ENCODE peak calls at places on chromosomes 7 and 10, in eight cellular contexts. L, E, P, D, C, M, Q and U are unnamed samples.

GRCh38 chr7:106848851-106849442 is 16.1 kb upstream of the PIK3CG start:
- DNase-seq in L (peak; percentile 59), E (no peak), P (peak; percentile 76), D (peak; percentile 51), C (no peak), M (peak; percentile 90), Q (no peak), U (peak; percentile 62)

GRCh38 chr7:84492565-84493034 is 298.0 kb upstream of the SEMA3A start:
- DNase-seq in L (peak; percentile 55), E (no peak), P (no peak), D (no peak), C (no peak), M (peak; percentile 46), Q (no peak), U (no peak)

GRCh38 chr7:126727930-126728331 is 524.8 kb downstream of the GRM8 start:
- DNase-seq in L (no peak), E (no peak), P (peak; percentile 84), D (peak; percentile 2), C (no peak), M (peak; percentile 55), Q (no peak), U (peak; percentile 19)

GRCh38 chr7:73606801-73607691 is 17.3 kb downstream of the MLXIPL start:
- DNase-seq in L (no peak), E (peak; percentile 25), P (no peak), D (peak; percentile 55), C (peak; percentile 84), M (peak; percentile 49), Q (peak; percentile 49), U (no peak)

GRCh38 chr7:69687739-69688431 is 89.6 kb downstream of the AUTS2 start:
- DNase-seq in L (no peak), E (no peak), P (no peak), D (no peak), C (no peak), M (no peak), Q (no peak), U (no peak)

GRCh38 chr7:13104128-13104527 is 416.7 kb downstream of the ARL4A start:
- DNase-seq in L (no peak), E (no peak), P (no peak), D (peak; percentile 20), C (no peak), M (no peak), Q (no peak), U (no peak)

GRCh38 chr7:91941450-91941849 is 788 bp downstream of the AKAP9 start:
- DNase-seq in L (no peak), E (peak; percentile 12), P (peak; percentile 24), D (peak; percentile 41), C (no peak), M (peak; percentile 28), Q (peak; percentile 45), U (no peak)

GRCh38 chr7:81211617-81212016 is 292.8 kb upstream of the SEMA3C start:
- DNase-seq in L (peak; percentile 57), E (no peak), P (no peak), D (no peak), C (no peak), M (peak; percentile 79), Q (no peak), U (no peak)

GRCh38 chr10:124152781-124153600 is 59.6 kb upstream of the CHST15 start:
- DNase-seq in L (peak; percentile 48), E (no peak), P (peak; percentile 99), D (peak; percentile 95), C (peak; percentile 97), M (peak; percentile 95), Q (peak; percentile 43), U (peak; percentile 85)

GRCh38 chr10:23754179-23754578 is 315.3 kb downstream of the OTUD1 start:
- DNase-seq in L (no peak), E (no peak), P (no peak), D (peak; percentile 2), C (no peak), M (no peak), Q (no peak), U (no peak)

GRCh38 chr7:151626422-151627115 is 106.9 kb upstream of the RHEB start:
- DNase-seq in L (no peak), E (no peak), P (no peak), D (peak; percentile 66), C (peak; percentile 71), M (peak; percentile 19), Q (no peak), U (no peak)

GRCh38 chr7:143900230-143900766 is 1.7 kb downstream of the TCAF1 start:
- DNase-seq in L (no peak), E (no peak), P (peak; percentile 44), D (peak; percentile 21), C (no peak), M (peak; percentile 21), Q (no peak), U (peak; percentile 8)

GRCh38 chr7:94382746-94383145 is 11.9 kb upstream of the COL1A2 start:
- DNase-seq in L (no peak), E (no peak), P (peak; percentile 68), D (peak; percentile 95), C (no peak), M (no peak), Q (no peak), U (peak; percentile 31)

GRCh38 chr7:95527776-95528250 is 42.1 kb downstream of the ASB4 start:
- DNase-seq in L (no peak), E (no peak), P (no peak), D (no peak), C (no peak), M (no peak), Q (no peak), U (no peak)

GRCh38 chr10:50594012-50594411 is 29.7 kb downstream of the SGMS1 start:
- DNase-seq in L (peak; percentile 63), E (no peak), P (peak; percentile 27), D (peak; percentile 26), C (no peak), M (peak; percentile 76), Q (no peak), U (no peak)

GRCh38 chr7:80918909-80919721 is at the start of gene SEMA3C:
- DNase-seq in L (peak; percentile 91), E (no peak), P (peak; percentile 93), D (peak; percentile 95), C (peak; percentile 70), M (peak; percentile 95), Q (peak; percentile 92), U (no peak)

GRCh38 chr10:109259293-109259692 is 664.0 kb downstream of the XPNPEP1 start:
- DNase-seq in L (no peak), E (no peak), P (no peak), D (peak; percentile 68), C (no peak), M (peak; percentile 70), Q (no peak), U (peak; percentile 16)

GRCh38 chr7:25851332-25852248 is 300.4 kb upstream of the NFE2L3 start:
- DNase-seq in L (no peak), E (peak; percentile 35), P (peak; percentile 58), D (peak; percentile 89), C (peak; percentile 65), M (peak; percentile 78), Q (peak; percentile 79), U (peak; percentile 86)

GRCh38 chr7:128155100-128155763 is 85.8 kb upstream of the LEP start:
- DNase-seq in L (no peak), E (no peak), P (no peak), D (no peak), C (no peak), M (no peak), Q (no peak), U (no peak)

GRCh38 chr10:47330366-47330765 is 8.1 kb downstream of the GDF2 start:
- DNase-seq in L (no peak), E (no peak), P (no peak), D (no peak), C (no peak), M (no peak), Q (no peak), U (no peak)

GRCh38 chr10:112958275-112958995 is 8.4 kb downstream of the TCF7L2 start:
- DNase-seq in L (peak; percentile 96), E (no peak), P (peak; percentile 71), D (peak; percentile 62), C (no peak), M (peak; percentile 92), Q (no peak), U (peak; percentile 84)

GRCh38 chr10:102342462-102342861 is 53.0 kb upstream of the NFKB2 start:
- DNase-seq in L (no peak), E (no peak), P (peak; percentile 27), D (peak; percentile 3), C (no peak), M (peak; percentile 5), Q (no peak), U (no peak)

GRCh38 chr7:44387427-44387826 is 62.0 kb upstream of the CAMK2B start:
- DNase-seq in L (no peak), E (no peak), P (no peak), D (no peak), C (no peak), M (no peak), Q (no peak), U (no peak)

GRCh38 chr10:71831646-71832552 is 19.2 kb downstream of the PSAP start:
- DNase-seq in L (no peak), E (no peak), P (peak; percentile 77), D (peak; percentile 67), C (no peak), M (peak; percentile 66), Q (no peak), U (no peak)

GRCh38 chr10:114301951-114302710 is 63.1 kb downstream of the VWA2 start:
- DNase-seq in L (no peak), E (no peak), P (no peak), D (peak; percentile 10), C (no peak), M (no peak), Q (peak; percentile 58), U (no peak)

GRCh38 chr7:156881676-156882075 is 11.3 kb downstream of the LMBR1 start:
- DNase-seq in L (no peak), E (no peak), P (no peak), D (no peak), C (no peak), M (no peak), Q (no peak), U (no peak)

GRCh38 chr10:110686037-110686436 is 41.9 kb downstream of the RBM20 start:
- DNase-seq in L (no peak), E (no peak), P (peak; percentile 6), D (no peak), C (no peak), M (peak; percentile 58), Q (no peak), U (no peak)